ENCODE peak calls at places on chromosome 11, in ten cellular contexts. One of them, this sample, is unnamed.

GRCh38 chr11:111206472-111206871 is 39.1 kb upstream of the POU2AF2 start:
- DNase-seq in psoas muscle: no peak
- DNase-seq in dorsolateral prefrontal cortex: no peak
- DNase-seq in B cell: no peak
- DNase-seq in GM10248: no peak
- DNase-seq in body of pancreas: no peak
- DNase-seq in HFFc6: peak; percentile 51
- DNase-seq in gastrocnemius medialis: no peak
- DNase-seq in heart left ventricle: no peak
- DNase-seq in WTC11: no peak
- DNase-seq in this sample: no peak

GRCh38 chr11:95375451-95375850 is 144.4 kb upstream of the SESN3 start:
- DNase-seq in psoas muscle: no peak
- DNase-seq in dorsolateral prefrontal cortex: no peak
- DNase-seq in B cell: no peak
- DNase-seq in GM10248: no peak
- DNase-seq in body of pancreas: no peak
- DNase-seq in HFFc6: no peak
- DNase-seq in gastrocnemius medialis: no peak
- DNase-seq in heart left ventricle: no peak
- DNase-seq in WTC11: no peak
- DNase-seq in this sample: no peak

GRCh38 chr11:115886111-115886733 is 382.0 kb upstream of the CADM1 start:
- DNase-seq in psoas muscle: no peak
- DNase-seq in dorsolateral prefrontal cortex: no peak
- DNase-seq in B cell: no peak
- DNase-seq in GM10248: no peak
- DNase-seq in body of pancreas: no peak
- DNase-seq in HFFc6: no peak
- DNase-seq in gastrocnemius medialis: no peak
- DNase-seq in heart left ventricle: no peak
- DNase-seq in WTC11: no peak
- DNase-seq in this sample: no peak

GRCh38 chr11:124951341-124951740 is 2.7 kb upstream of the CCDC15 start:
- DNase-seq in psoas muscle: no peak
- DNase-seq in dorsolateral prefrontal cortex: no peak
- DNase-seq in B cell: no peak
- DNase-seq in GM10248: no peak
- DNase-seq in body of pancreas: no peak
- DNase-seq in HFFc6: no peak
- DNase-seq in gastrocnemius medialis: no peak
- DNase-seq in heart left ventricle: no peak
- DNase-seq in WTC11: no peak
- DNase-seq in this sample: no peak

GRCh38 chr11:27646051-27646818 is 54.0 kb downstream of the BDNF start:
- DNase-seq in psoas muscle: peak; percentile 55
- DNase-seq in dorsolateral prefrontal cortex: no peak
- DNase-seq in B cell: no peak
- DNase-seq in GM10248: no peak
- DNase-seq in body of pancreas: no peak
- DNase-seq in HFFc6: no peak
- DNase-seq in gastrocnemius medialis: no peak
- DNase-seq in heart left ventricle: peak; percentile 56
- DNase-seq in WTC11: no peak
- DNase-seq in this sample: no peak

GRCh38 chr11:71173709-71174108 is 78.7 kb downstream of the SHANK2 start:
- DNase-seq in psoas muscle: no peak
- DNase-seq in dorsolateral prefrontal cortex: no peak
- DNase-seq in B cell: no peak
- DNase-seq in GM10248: no peak
- DNase-seq in body of pancreas: no peak
- DNase-seq in HFFc6: no peak
- DNase-seq in gastrocnemius medialis: no peak
- DNase-seq in heart left ventricle: no peak
- DNase-seq in WTC11: no peak
- DNase-seq in this sample: no peak

GRCh38 chr11:125902315-125902926 is 585 bp downstream of the PUS3 start:
- DNase-seq in psoas muscle: no peak
- DNase-seq in dorsolateral prefrontal cortex: no peak
- DNase-seq in B cell: no peak
- DNase-seq in GM10248: no peak
- DNase-seq in body of pancreas: no peak
- DNase-seq in HFFc6: no peak
- DNase-seq in gastrocnemius medialis: no peak
- DNase-seq in heart left ventricle: no peak
- DNase-seq in WTC11: no peak
- DNase-seq in this sample: no peak

GRCh38 chr11:117519590-117519989 is 191.9 kb downstream of the CEP164 start:
- DNase-seq in psoas muscle: no peak
- DNase-seq in dorsolateral prefrontal cortex: no peak
- DNase-seq in B cell: no peak
- DNase-seq in GM10248: no peak
- DNase-seq in body of pancreas: no peak
- DNase-seq in HFFc6: no peak
- DNase-seq in gastrocnemius medialis: no peak
- DNase-seq in heart left ventricle: no peak
- DNase-seq in WTC11: no peak
- DNase-seq in this sample: no peak

GRCh38 chr11:117613521-117613920 is 183.5 kb downstream of the DSCAML1 start:
- DNase-seq in psoas muscle: no peak
- DNase-seq in dorsolateral prefrontal cortex: no peak
- DNase-seq in B cell: no peak
- DNase-seq in GM10248: no peak
- DNase-seq in body of pancreas: no peak
- DNase-seq in HFFc6: no peak
- DNase-seq in gastrocnemius medialis: no peak
- DNase-seq in heart left ventricle: no peak
- DNase-seq in WTC11: peak; percentile 47
- DNase-seq in this sample: no peak

GRCh38 chr11:103210543-103210942 is 101.3 kb downstream of the DYNC2H1 start:
- DNase-seq in psoas muscle: no peak
- DNase-seq in dorsolateral prefrontal cortex: no peak
- DNase-seq in B cell: no peak
- DNase-seq in GM10248: no peak
- DNase-seq in body of pancreas: no peak
- DNase-seq in HFFc6: no peak
- DNase-seq in gastrocnemius medialis: no peak
- DNase-seq in heart left ventricle: no peak
- DNase-seq in WTC11: no peak
- DNase-seq in this sample: no peak

GRCh38 chr11:121603316-121603715 is 150.5 kb upstream of the SORL1-AS1 start:
- DNase-seq in psoas muscle: no peak
- DNase-seq in dorsolateral prefrontal cortex: no peak
- DNase-seq in B cell: no peak
- DNase-seq in GM10248: no peak
- DNase-seq in body of pancreas: no peak
- DNase-seq in HFFc6: no peak
- DNase-seq in gastrocnemius medialis: no peak
- DNase-seq in heart left ventricle: no peak
- DNase-seq in WTC11: no peak
- DNase-seq in this sample: no peak

GRCh38 chr11:134140961-134141490 is 72.2 kb downstream of the JAM3 start:
- DNase-seq in psoas muscle: no peak
- DNase-seq in dorsolateral prefrontal cortex: no peak
- DNase-seq in B cell: no peak
- DNase-seq in GM10248: no peak
- DNase-seq in body of pancreas: no peak
- DNase-seq in HFFc6: no peak
- DNase-seq in gastrocnemius medialis: no peak
- DNase-seq in heart left ventricle: no peak
- DNase-seq in WTC11: no peak
- DNase-seq in this sample: no peak

GRCh38 chr11:108511851-108512474 is 13.8 kb upstream of the POGLUT3 start:
- DNase-seq in psoas muscle: no peak
- DNase-seq in dorsolateral prefrontal cortex: no peak
- DNase-seq in B cell: no peak
- DNase-seq in GM10248: no peak
- DNase-seq in body of pancreas: no peak
- DNase-seq in HFFc6: peak; percentile 71
- DNase-seq in gastrocnemius medialis: no peak
- DNase-seq in heart left ventricle: no peak
- DNase-seq in WTC11: no peak
- DNase-seq in this sample: no peak

GRCh38 chr11:96338910-96339703 is 3.9 kb downstream of the MAML2 start:
- DNase-seq in psoas muscle: peak; percentile 59
- DNase-seq in dorsolateral prefrontal cortex: peak; percentile 79
- DNase-seq in B cell: peak; percentile 65
- DNase-seq in GM10248: peak; percentile 48
- DNase-seq in body of pancreas: no peak
- DNase-seq in HFFc6: peak; percentile 46
- DNase-seq in gastrocnemius medialis: no peak
- DNase-seq in heart left ventricle: peak; percentile 40
- DNase-seq in WTC11: no peak
- DNase-seq in this sample: no peak

GRCh38 chr11:26665946-26666345 is 55.9 kb downstream of the SLC5A12 start:
- DNase-seq in psoas muscle: no peak
- DNase-seq in dorsolateral prefrontal cortex: no peak
- DNase-seq in B cell: no peak
- DNase-seq in GM10248: no peak
- DNase-seq in body of pancreas: no peak
- DNase-seq in HFFc6: no peak
- DNase-seq in gastrocnemius medialis: no peak
- DNase-seq in heart left ventricle: no peak
- DNase-seq in WTC11: no peak
- DNase-seq in this sample: no peak

DNA sequence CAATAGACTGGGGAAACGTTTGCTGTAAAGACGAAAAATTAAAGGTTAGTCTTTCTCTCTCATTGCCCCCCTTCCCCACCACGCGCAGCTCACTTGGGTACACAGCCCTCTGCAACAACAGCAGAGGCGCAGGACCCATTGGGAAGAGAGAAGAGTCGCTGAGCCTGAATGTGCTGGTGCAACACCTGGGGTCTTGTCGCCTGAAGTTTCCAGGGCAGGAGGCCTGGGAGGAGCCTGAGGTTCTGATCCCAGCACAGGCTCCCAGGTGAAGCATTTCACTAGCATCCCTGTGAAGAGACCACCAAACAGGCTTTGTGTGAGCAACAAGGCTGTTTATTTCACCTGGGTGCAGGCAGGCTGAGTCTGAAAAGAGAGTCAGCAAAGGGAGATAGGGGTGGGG is 116.2 kb upstream of the NTM start:
- DNase-seq in psoas muscle: no peak
- DNase-seq in dorsolateral prefrontal cortex: no peak
- DNase-seq in B cell: no peak
- DNase-seq in GM10248: no peak
- DNase-seq in body of pancreas: no peak
- DNase-seq in HFFc6: no peak
- DNase-seq in gastrocnemius medialis: no peak
- DNase-seq in heart left ventricle: no peak
- DNase-seq in WTC11: peak; percentile 64
- DNase-seq in this sample: no peak
- TF ChIP-seq CTCF in psoas muscle: no peak
- TF ChIP-seq CTCF in dorsolateral prefrontal cortex: no peak
- TF ChIP-seq CTCF in B cell: no peak
- TF ChIP-seq CTCF in GM10248: no peak
- TF ChIP-seq CTCF in body of pancreas: no peak
- TF ChIP-seq CTCF in HFFc6: no peak
- TF ChIP-seq CTCF in gastrocnemius medialis: no peak
- TF ChIP-seq CTCF in heart left ventricle: no peak
- TF ChIP-seq CTCF in WTC11: no peak
- TF ChIP-seq CTCF in this sample: no peak

GRCh38 chr11:13183094-13183825 is 94.3 kb upstream of the BMAL1 start:
- DNase-seq in psoas muscle: no peak
- DNase-seq in dorsolateral prefrontal cortex: no peak
- DNase-seq in B cell: no peak
- DNase-seq in GM10248: peak; percentile 26
- DNase-seq in body of pancreas: no peak
- DNase-seq in HFFc6: peak; percentile 66
- DNase-seq in gastrocnemius medialis: no peak
- DNase-seq in heart left ventricle: no peak
- DNase-seq in WTC11: no peak
- DNase-seq in this sample: no peak
- TF ChIP-seq CTCF in psoas muscle: peak; percentile 40
- TF ChIP-seq CTCF in dorsolateral prefrontal cortex: peak; percentile 65
- TF ChIP-seq CTCF in B cell: peak; percentile 48
- TF ChIP-seq CTCF in GM10248: peak; percentile 72
- TF ChIP-seq CTCF in body of pancreas: peak; percentile 52
- TF ChIP-seq CTCF in HFFc6: peak; percentile 61
- TF ChIP-seq CTCF in gastrocnemius medialis: peak; percentile 34
- TF ChIP-seq CTCF in heart left ventricle: peak; percentile 62
- TF ChIP-seq CTCF in WTC11: peak; percentile 8
- TF ChIP-seq CTCF in this sample: peak; percentile 43

GRCh38 chr11:65867284-65868071 is 5.1 kb downstream of the EFEMP2 start:
- DNase-seq in psoas muscle: peak; percentile 42
- DNase-seq in dorsolateral prefrontal cortex: no peak
- DNase-seq in B cell: no peak
- DNase-seq in GM10248: no peak
- DNase-seq in body of pancreas: peak; percentile 9
- DNase-seq in HFFc6: no peak
- DNase-seq in gastrocnemius medialis: no peak
- DNase-seq in heart left ventricle: no peak
- DNase-seq in WTC11: peak; percentile 74
- DNase-seq in this sample: no peak
- TF ChIP-seq CTCF in psoas muscle: no peak
- TF ChIP-seq CTCF in dorsolateral prefrontal cortex: no peak
- TF ChIP-seq CTCF in B cell: no peak
- TF ChIP-seq CTCF in GM10248: no peak
- TF ChIP-seq CTCF in body of pancreas: no peak
- TF ChIP-seq CTCF in HFFc6: no peak
- TF ChIP-seq CTCF in gastrocnemius medialis: no peak
- TF ChIP-seq CTCF in heart left ventricle: no peak
- TF ChIP-seq CTCF in WTC11: no peak
- TF ChIP-seq CTCF in this sample: no peak

GRCh38 chr11:6736495-6737121 is 35.2 kb downstream of the OR2AG2 start:
- DNase-seq in psoas muscle: no peak
- DNase-seq in dorsolateral prefrontal cortex: no peak
- DNase-seq in B cell: no peak
- DNase-seq in GM10248: no peak
- DNase-seq in body of pancreas: no peak
- DNase-seq in HFFc6: no peak
- DNase-seq in gastrocnemius medialis: no peak
- DNase-seq in heart left ventricle: no peak
- DNase-seq in WTC11: no peak
- DNase-seq in this sample: no peak
- TF ChIP-seq CTCF in psoas muscle: no peak
- TF ChIP-seq CTCF in dorsolateral prefrontal cortex: no peak
- TF ChIP-seq CTCF in B cell: no peak
- TF ChIP-seq CTCF in GM10248: no peak
- TF ChIP-seq CTCF in body of pancreas: no peak
- TF ChIP-seq CTCF in HFFc6: no peak
- TF ChIP-seq CTCF in gastrocnemius medialis: no peak
- TF ChIP-seq CTCF in heart left ventricle: no peak
- TF ChIP-seq CTCF in WTC11: no peak
- TF ChIP-seq CTCF in this sample: no peak

GRCh38 chr11:128555606-128556005 is 31.8 kb downstream of the ETS1 start:
- DNase-seq in psoas muscle: no peak
- DNase-seq in dorsolateral prefrontal cortex: no peak
- DNase-seq in B cell: no peak
- DNase-seq in GM10248: no peak
- DNase-seq in body of pancreas: no peak
- DNase-seq in HFFc6: peak; percentile 22
- DNase-seq in gastrocnemius medialis: no peak
- DNase-seq in heart left ventricle: no peak
- DNase-seq in WTC11: peak; percentile 57
- DNase-seq in this sample: no peak
- TF ChIP-seq CTCF in psoas muscle: peak; percentile 28
- TF ChIP-seq CTCF in dorsolateral prefrontal cortex: peak; percentile 43
- TF ChIP-seq CTCF in B cell: no peak
- TF ChIP-seq CTCF in GM10248: no peak
- TF ChIP-seq CTCF in body of pancreas: peak; percentile 21
- TF ChIP-seq CTCF in HFFc6: peak; percentile 75
- TF ChIP-seq CTCF in gastrocnemius medialis: peak; percentile 14
- TF ChIP-seq CTCF in heart left ventricle: peak; percentile 49
- TF ChIP-seq CTCF in WTC11: no peak
- TF ChIP-seq CTCF in this sample: no peak

This sample was measured in endothelial cell.